ENCODE peak calls at places on chromosomes 3 and 15, in ten cellular contexts. U, A, W, F, Y, J, Q, K, I and H are unnamed samples.

GRCh38 chr3:61707492-61707891 is 146.1 kb downstream of the PTPRG start:
- DNase-seq in Y (no peak), W (no peak), A (no peak), I (no peak), J (no peak), U (no peak), K (no peak), Q (no peak), F (no peak), H (no peak)

GRCh38 chr15:92810418-92811138 is 89.5 kb upstream of the CHD2 start:
- DNase-seq in K (peak; percentile 67), I (peak; percentile 75), Y (peak; percentile 83), F (peak; percentile 45), Q (no peak), U (no peak), J (peak; percentile 73), W (peak; percentile 86), A (no peak), H (peak; percentile 91)

GRCh38 chr3:98892263-98892662 is 9.2 kb downstream of the DCBLD2 start:
- DNase-seq in Q (no peak), W (no peak), I (no peak), U (no peak), J (no peak), K (no peak), Y (no peak), A (no peak), F (no peak), H (no peak)

GRCh38 chr3:36560685-36561084 is 180.4 kb downstream of the STAC start:
- DNase-seq in I (no peak), F (no peak), Q (no peak), A (no peak), W (no peak), J (peak; percentile 57), K (no peak), Y (no peak), U (no peak), H (no peak)

GRCh38 chr15:31461375-31461774 is 134.7 kb downstream of the KLF13 start:
- DNase-seq in J (no peak), U (no peak), I (no peak), F (no peak), W (no peak), K (no peak), A (no peak), Y (no peak), Q (no peak), H (no peak)

GRCh38 chr15:51232581-51232980 is 105.8 kb downstream of the CYP19A1 start:
- DNase-seq in F (no peak), K (no peak), J (no peak), Q (no peak), I (no peak), A (no peak), W (no peak), U (no peak), Y (no peak), H (no peak)

GRCh38 chr3:89851974-89852621 is 744.7 kb downstream of the EPHA3 start:
- DNase-seq in K (no peak), U (no peak), A (no peak), Y (no peak), I (peak; percentile 29), J (peak; percentile 78), Q (no peak), F (peak; percentile 20), W (peak; percentile 19), H (no peak)

GRCh38 chr3:56251343-56251945 is 216.8 kb downstream of the ERC2 start:
- DNase-seq in U (no peak), J (peak; percentile 75), Y (no peak), Q (no peak), I (no peak), F (peak; percentile 37), A (no peak), K (peak; percentile 51), W (no peak), H (no peak)

GRCh38 chr15:75713338-75713895 is 769 bp upstream of the CSPG4 start:
- DNase-seq in J (no peak), U (no peak), I (peak; percentile 67), F (no peak), Q (no peak), K (no peak), A (no peak), W (peak; percentile 57), Y (no peak), H (no peak)

GRCh38 chr3:17118771-17119170 is 234.0 kb downstream of the PLCL2 start:
- DNase-seq in F (no peak), Y (no peak), U (no peak), I (no peak), W (no peak), A (no peak), J (no peak), K (no peak), Q (no peak), H (no peak)

GRCh38 chr3:127535901-127536817 is 54.4 kb downstream of the TPRA1 start:
- DNase-seq in Y (no peak), U (no peak), W (no peak), J (no peak), A (no peak), I (no peak), Q (no peak), K (no peak), F (peak; percentile 64), H (no peak)